ENCODE peak calls at places on chromosome 13, in six cellular contexts. X is PC-3; J is effector memory CD4-positive, alpha-beta T cell; R is body of pancreas; V is SK-N-SH; T is endodermal cell. A is an unnamed sample. For H3K4me1, the result is how much of the 10 kb centered on the place peaks cover.

GRCh38 chr13:40072663-40073120 is 417.2 kb downstream of the COG6 start:
- DNase-seq in X (no peak), J (no peak), R (no peak), V (no peak), T (no peak), A (no peak)

GRCh38 chr13:55347528-55347927 is 1793.2 kb upstream of the PRR20A start:
- DNase-seq in X (no peak), J (no peak), R (no peak), V (no peak), T (no peak), A (no peak)

GRCh38 chr13:105702441-105702840 is 833.0 kb downstream of the EFNB2 start:
- DNase-seq in X (no peak), J (no peak), R (peak), V (no peak), T (no peak), A (no peak)

GRCh38 chr13:110509971-110510786 is 51.3 kb downstream of the RAB20 start:
- DNase-seq in X (no peak), J (no peak), R (no peak), V (no peak), T (no peak), A (no peak)

GRCh38 chr13:34430294-34430693 is 511.8 kb upstream of the NBEA start:
- DNase-seq in X (no peak), J (no peak), R (no peak), V (no peak), T (no peak), A (no peak)

GRCh38 chr13:71758823-71759222 is 108.2 kb downstream of the DACH1 start:
- DNase-seq in X (no peak), J (no peak), R (no peak), V (peak), T (no peak), A (no peak)

GRCh38 chr13:23081246-23081645 is 99.5 kb upstream of the SGCG start:
- DNase-seq in X (no peak), J (no peak), R (no peak), V (no peak), T (no peak), A (no peak)

GRCh38 chr13:81929988-81930387 is 1589.1 kb upstream of the SPRY2 start:
- DNase-seq in X (peak), J (no peak), R (no peak), V (peak), T (peak), A (no peak)

GRCh38 chr13:48730971-48731658 is 77.4 kb downstream of the CYSLTR2 start:
- DNase-seq in X (peak), J (no peak), R (no peak), V (no peak), T (peak), A (no peak)

GRCh38 chr13:111211789-111212516 is 96.8 kb downstream of the ARHGEF7 start:
- DNase-seq in X (no peak), J (no peak), R (no peak), V (no peak), T (peak), A (no peak)

GRCh38 chr13:23636360-23636759 is 66.1 kb downstream of the TNFRSF19 start:
- DNase-seq in X (no peak), J (no peak), R (no peak), V (no peak), T (no peak), A (no peak)

GRCh38 chr13:29454931-29455481 is 140.5 kb downstream of the SLC7A1 start:
- DNase-seq in X (peak), J (no peak), R (no peak), V (no peak), T (peak), A (no peak)

GRCh38 chr13:65240773-65241172 is 1989.4 kb downstream of the PCDH9 start:
- DNase-seq in X (no peak), J (no peak), R (no peak), V (no peak), T (no peak), A (no peak)

GRCh38 chr13:31774186-31774585 is 34.9 kb downstream of the RXFP2 start:
- DNase-seq in X (no peak), J (no peak), R (no peak), V (no peak), T (no peak), A (no peak)

GRCh38 chr13:27455331-27455855 is 5.0 kb upstream of the MTIF3 start:
- DNase-seq in X (no peak), J (no peak), R (no peak), V (no peak), T (no peak), A (no peak)

GRCh38 chr13:41835871-41836270 is 125.0 kb downstream of the VWA8 start:
- DNase-seq in X (no peak), J (no peak), R (no peak), V (peak), T (no peak), A (no peak)

GRCh38 chr13:80160110-80160509 is 180.8 kb downstream of the SPRY2 start:
- DNase-seq in X (no peak), J (no peak), R (no peak), V (no peak), T (no peak), A (no peak)

GRCh38 chr13:112053744-112054615 is 13.0 kb upstream of the SOX1 start:
- DNase-seq in X (no peak), J (no peak), R (no peak), V (no peak), T (peak), A (no peak)

GRCh38 chr13:95536629-95537241 is 15.8 kb upstream of the CLDN10 start:
- DNase-seq in X (peak), J (no peak), R (peak), V (no peak), T (no peak), A (no peak)

GRCh38 chr13:111210488-111210887 is 95.4 kb downstream of the ARHGEF7 start:
- DNase-seq in X (peak), J (no peak), R (peak), V (no peak), T (no peak), A (peak)

GRCh38 chr13:93709511-93710244 is 483.1 kb downstream of the GPC6 start:
- DNase-seq in X (no peak), J (no peak), R (no peak), V (no peak), T (no peak), A (no peak)

GRCh38 chr13:100440756-100441421 is 147.7 kb downstream of the GGACT start:
- DNase-seq in X (no peak), J (no peak), R (no peak), V (no peak), T (no peak), A (no peak)

GRCh38 chr13:74210693-74211393 is 76.6 kb upstream of the KLF12 start:
- DNase-seq in X (peak), J (no peak), R (peak), V (peak), T (no peak), A (no peak)

GRCh38 chr13:108700421-108701170 is 71.2 kb downstream of the MYO16 start:
- DNase-seq in X (peak), J (no peak), R (no peak), V (no peak), T (no peak), A (no peak)

GRCh38 chr13:34246511-34246910 is 428.6 kb downstream of the RFC3 start:
- DNase-seq in X (peak), J (no peak), R (no peak), V (no peak), T (no peak), A (no peak)

GRCh38 chr13:114099191-114099590 is 33.2 kb downstream of the RASA3 start:
- DNase-seq in X (peak), J (no peak), R (peak), V (peak), T (peak), A (no peak)

GRCh38 chr13:27578121-27579030 is 42.0 kb downstream of the LNX2 start:
- DNase-seq in X (peak), J (no peak), R (no peak), V (no peak), T (peak), A (no peak)

GRCh38 chr13:41004875-41005693 is 14.0 kb downstream of the ELF1 start:
- DNase-seq in X (peak), J (no peak), R (no peak), V (no peak), T (no peak), A (no peak)

GRCh38 chr13:60869225-60869624 is 472.2 kb downstream of the TDRD3 start:
- DNase-seq in X (no peak), J (no peak), R (no peak), V (no peak), T (no peak), A (no peak)

DNA sequence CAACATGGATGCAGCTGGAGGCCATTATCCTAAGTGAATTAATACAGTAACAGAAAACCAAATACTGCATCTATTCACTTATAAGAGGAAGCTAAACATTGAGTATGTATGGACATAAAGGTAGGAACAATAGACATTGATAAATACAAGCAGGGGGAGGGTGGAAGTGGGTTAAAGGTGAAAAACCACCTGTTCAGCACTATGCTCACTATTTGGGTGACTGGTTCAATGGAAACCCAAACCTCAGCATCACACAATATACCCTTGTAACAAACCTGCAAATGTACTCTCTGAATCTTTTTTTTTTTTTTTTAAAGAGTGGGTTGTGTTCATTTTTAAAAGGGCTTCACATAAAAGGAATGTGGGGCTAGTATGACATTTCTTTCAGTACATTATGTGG is 26.9 kb upstream of the CPB2 start:
- DNase-seq in X (no peak), J (no peak), R (no peak), V (no peak), T (no peak), A (no peak)
- H3K4me1 ChIP-seq in X (under half), J (under half), R (under half), V (under half), T (under half), A (under half)

GRCh38 chr13:44232729-44233128 is 140.9 kb upstream of the SERP2 start:
- DNase-seq in X (no peak), J (no peak), R (no peak), V (no peak), T (no peak), A (no peak)
- H3K27ac ChIP-seq in X (peak), J (no peak), R (no peak), V (no peak), T (no peak), A (peak)

GRCh38 chr13:75771818-75772217 is 135.7 kb downstream of the LMO7 start:
- DNase-seq in X (peak), J (no peak), R (no peak), V (no peak), T (no peak), A (no peak)
- H3K4me1 ChIP-seq in X (half or more), J (under half), R (under half), V (under half), T (under half), A (under half)

DNA sequence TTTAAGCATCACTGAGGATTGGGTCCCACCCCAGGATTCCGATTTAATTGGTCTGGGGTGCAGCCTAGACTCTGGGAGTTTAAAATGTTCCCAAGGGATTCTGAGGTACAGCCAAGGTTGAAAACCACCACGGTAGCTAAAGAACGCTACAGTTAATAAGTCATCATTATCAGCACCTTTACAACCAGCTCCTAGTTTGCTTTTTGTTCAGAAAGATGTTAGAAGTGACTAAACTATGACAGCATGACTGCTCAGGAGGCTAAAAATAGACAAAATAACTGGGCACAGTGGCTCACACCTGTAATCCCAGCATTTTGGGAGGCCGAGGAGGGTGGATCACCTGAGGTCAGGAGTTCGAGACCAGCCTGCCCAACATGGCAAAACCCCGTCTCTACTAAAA is 11.7 kb upstream of the EPSTI1 start:
- DNase-seq in X (no peak), J (no peak), R (no peak), V (no peak), T (no peak), A (no peak)
- H3K27ac ChIP-seq in X (no peak), J (no peak), R (no peak), V (no peak), T (no peak), A (no peak)

A was measured in left lung.